ENCODE peak calls at places on chromosomes 11 and 22, in four cellular contexts. One of them, this sample, is unnamed.

GRCh38 chr22:35400335-35400680 is 368 bp downstream of the MCM5 start:
- DNase-seq in K562: peak
- DNase-seq in GM12878: no peak
- DNase-seq in HL-60: no peak
- DNase-seq in this sample: no peak

GRCh38 chr11:131889146-131889577 is 518.7 kb downstream of the NTM start:
- DNase-seq in K562: no peak
- DNase-seq in GM12878: peak
- DNase-seq in HL-60: no peak
- DNase-seq in this sample: no peak

GRCh38 chr11:135027461-135027860 is 615.4 kb upstream of the B3GAT1 start:
- DNase-seq in K562: peak
- DNase-seq in GM12878: no peak
- DNase-seq in HL-60: peak
- DNase-seq in this sample: peak

GRCh38 chr11:12702999-12703453 is 28.8 kb downstream of the TEAD1 start:
- DNase-seq in K562: no peak
- DNase-seq in GM12878: no peak
- DNase-seq in HL-60: no peak
- DNase-seq in this sample: no peak

GRCh38 chr11:92552942-92553341 is 328.3 kb downstream of the FAT3 start:
- DNase-seq in K562: no peak
- DNase-seq in GM12878: no peak
- DNase-seq in HL-60: no peak
- DNase-seq in this sample: no peak

GRCh38 chr22:49995059-49995412 is 17.5 kb downstream of the IL17REL start:
- DNase-seq in K562: no peak
- DNase-seq in GM12878: no peak
- DNase-seq in HL-60: no peak
- DNase-seq in this sample: no peak

GRCh38 chr11:2380807-2381350 is 3.8 kb downstream of the CD81 start:
- DNase-seq in K562: no peak
- DNase-seq in GM12878: peak
- DNase-seq in HL-60: peak
- DNase-seq in this sample: no peak

GRCh38 chr11:67429038-67429668 is 859 bp downstream of the RPS6KB2 start:
- DNase-seq in K562: peak
- DNase-seq in GM12878: no peak
- DNase-seq in HL-60: no peak
- DNase-seq in this sample: no peak

GRCh38 chr11:87445002-87445401 is 407.3 kb downstream of the TMEM135 start:
- DNase-seq in K562: no peak
- DNase-seq in GM12878: no peak
- DNase-seq in HL-60: no peak
- DNase-seq in this sample: no peak

GRCh38 chr11:68122936-68123539 is 1.9 kb upstream of the CHKA start:
- DNase-seq in K562: no peak
- DNase-seq in GM12878: no peak
- DNase-seq in HL-60: no peak
- DNase-seq in this sample: no peak

GRCh38 chr11:65700377-65700776 is 11.7 kb upstream of the KAT5 start:
- DNase-seq in K562: no peak
- DNase-seq in GM12878: no peak
- DNase-seq in HL-60: no peak
- DNase-seq in this sample: no peak

GRCh38 chr22:35705141-35705540 is 12.5 kb upstream of the APOL5 start:
- DNase-seq in K562: no peak
- DNase-seq in GM12878: no peak
- DNase-seq in HL-60: no peak
- DNase-seq in this sample: no peak

GRCh38 chr11:11691296-11692141 is 69.7 kb upstream of the GALNT18 start:
- DNase-seq in K562: no peak
- DNase-seq in GM12878: no peak
- DNase-seq in HL-60: no peak
- DNase-seq in this sample: no peak

GRCh38 chr11:61095022-61095421 is 7.3 kb upstream of the CD5 start:
- DNase-seq in K562: peak
- DNase-seq in GM12878: no peak
- DNase-seq in HL-60: no peak
- DNase-seq in this sample: no peak

GRCh38 chr11:118939948-118940598 is 14.3 kb upstream of the BCL9L start:
- DNase-seq in K562: peak
- DNase-seq in GM12878: no peak
- DNase-seq in HL-60: peak
- DNase-seq in this sample: peak

GRCh38 chr11:65861533-65862183 is 1.4 kb downstream of the MUS81 start:
- DNase-seq in K562: no peak
- DNase-seq in GM12878: no peak
- DNase-seq in HL-60: no peak
- DNase-seq in this sample: no peak

GRCh38 chr11:86588566-86589090 is 83.8 kb downstream of the ME3 start:
- DNase-seq in K562: no peak
- DNase-seq in GM12878: no peak
- DNase-seq in HL-60: no peak
- DNase-seq in this sample: no peak

DNA sequence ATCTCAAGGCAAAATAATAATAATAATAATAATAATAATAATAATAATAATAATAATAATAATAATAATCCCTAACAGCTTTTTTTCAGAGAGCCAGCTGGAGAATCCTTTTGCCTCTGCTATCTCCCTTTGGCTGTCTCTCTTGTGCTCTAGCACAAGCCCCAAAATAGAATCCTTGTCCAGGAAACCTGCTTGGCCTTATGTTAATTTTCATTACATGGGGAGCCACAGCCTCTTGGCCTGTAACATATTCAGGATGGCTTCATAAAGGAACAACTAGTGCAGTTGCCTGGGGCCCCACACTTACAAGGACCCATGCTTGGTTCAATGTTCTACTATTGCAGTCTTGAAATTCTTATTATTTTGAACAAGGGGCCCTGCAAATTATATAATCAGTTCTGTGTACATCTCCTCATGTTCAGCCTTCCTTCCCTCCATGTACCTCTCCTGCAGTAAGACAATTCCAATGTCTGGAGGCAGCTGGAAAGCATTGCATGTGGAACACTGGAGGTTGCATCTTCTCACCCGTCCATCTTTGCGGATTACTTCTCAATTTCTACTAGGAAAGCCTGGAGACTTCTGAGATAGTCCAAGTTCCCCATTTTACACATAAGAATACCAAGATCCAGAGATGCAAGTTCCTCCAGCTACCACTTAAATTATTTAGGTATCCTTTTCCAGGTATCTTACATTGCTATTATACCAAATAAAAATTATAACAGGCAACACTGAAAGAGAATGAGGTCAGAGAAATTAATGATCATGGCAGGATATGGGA is 37.8 kb upstream of the SORL1 start:
- DNase-seq in K562: no peak
- DNase-seq in GM12878: no peak
- DNase-seq in HL-60: peak
- DNase-seq in this sample: no peak
- TF ChIP-seq SPI1 in K562: no peak
- TF ChIP-seq SPI1 in GM12878: no peak
- TF ChIP-seq SPI1 in HL-60: peak
- TF ChIP-seq SPI1 in this sample: no peak

GRCh38 chr11:103525069-103525468 is 415.8 kb downstream of the DYNC2H1 start:
- DNase-seq in K562: no peak
- DNase-seq in GM12878: no peak
- DNase-seq in HL-60: no peak
- DNase-seq in this sample: no peak
- TF ChIP-seq POLR2AphosphoS5 in K562: no peak
- TF ChIP-seq POLR2AphosphoS5 in GM12878: no peak
- TF ChIP-seq POLR2AphosphoS5 in HL-60: no peak
- TF ChIP-seq POLR2AphosphoS5 in this sample: no peak

GRCh38 chr11:13939952-13940610 is 22.4 kb upstream of the SPON1 start:
- DNase-seq in K562: no peak
- DNase-seq in GM12878: no peak
- DNase-seq in HL-60: no peak
- DNase-seq in this sample: no peak
- TF ChIP-seq SPI1 in K562: no peak
- TF ChIP-seq SPI1 in GM12878: no peak
- TF ChIP-seq SPI1 in HL-60: no peak
- TF ChIP-seq SPI1 in this sample: no peak

DNA sequence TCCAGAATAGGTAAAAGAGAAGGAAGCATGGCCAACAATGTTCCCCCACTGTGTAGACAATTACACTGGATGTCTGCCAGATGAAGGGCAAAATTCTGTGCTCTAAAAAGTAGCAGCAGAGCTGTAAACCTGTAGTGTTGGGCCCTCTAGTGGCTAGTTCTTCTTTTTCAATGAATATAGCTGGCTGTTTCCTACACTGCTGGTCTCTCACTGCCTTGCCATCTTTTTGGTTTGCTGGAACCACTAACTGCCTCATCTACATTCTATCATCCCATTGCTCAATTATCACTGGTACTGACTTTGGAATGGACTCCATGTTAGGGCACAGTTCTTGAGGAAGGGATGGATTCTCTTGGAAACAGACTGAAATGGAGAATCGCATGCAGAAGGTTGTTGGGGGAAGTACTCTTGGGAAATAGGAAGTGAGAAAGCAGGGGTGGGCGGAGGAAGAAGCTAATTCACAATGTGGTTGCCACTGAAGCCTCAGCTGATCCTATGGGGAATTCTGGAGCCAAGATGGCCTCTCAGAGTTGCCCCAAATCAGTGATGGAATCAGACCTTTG is 17.9 kb downstream of the KCNE3 start:
- DNase-seq in K562: peak
- DNase-seq in GM12878: peak
- DNase-seq in HL-60: peak
- DNase-seq in this sample: no peak
- TF ChIP-seq POLR2AphosphoS5 in K562: no peak
- TF ChIP-seq POLR2AphosphoS5 in GM12878: no peak
- TF ChIP-seq POLR2AphosphoS5 in HL-60: no peak
- TF ChIP-seq POLR2AphosphoS5 in this sample: no peak

GRCh38 chr11:296976-297665 is 2.2 kb downstream of the IFITM5 start:
- DNase-seq in K562: no peak
- DNase-seq in GM12878: no peak
- DNase-seq in HL-60: no peak
- DNase-seq in this sample: no peak

GRCh38 chr11:296206-296975 is 2.9 kb downstream of the IFITM5 start:
- DNase-seq in K562: no peak
- DNase-seq in GM12878: no peak
- DNase-seq in HL-60: no peak
- DNase-seq in this sample: no peak

GRCh38 chr11:298406-299065 is 790 bp downstream of the IFITM5 start:
- DNase-seq in K562: no peak
- DNase-seq in GM12878: no peak
- DNase-seq in HL-60: no peak
- DNase-seq in this sample: no peak

GRCh38 chr11:299081-299891 is at the start of gene IFITM5:
- DNase-seq in K562: no peak
- DNase-seq in GM12878: no peak
- DNase-seq in HL-60: no peak
- DNase-seq in this sample: no peak

GRCh38 chr11:297666-298405 is 1.5 kb downstream of the IFITM5 start:
- DNase-seq in K562: peak
- DNase-seq in GM12878: no peak
- DNase-seq in HL-60: no peak
- DNase-seq in this sample: no peak
- TF ChIP-seq SPI1 in K562: no peak
- TF ChIP-seq SPI1 in GM12878: no peak
- TF ChIP-seq SPI1 in HL-60: no peak
- TF ChIP-seq SPI1 in this sample: no peak

GRCh38 chr11:70583781-70584218 is 185.5 kb downstream of the CTTN start:
- DNase-seq in K562: no peak
- DNase-seq in GM12878: no peak
- DNase-seq in HL-60: no peak
- DNase-seq in this sample: no peak
- TF ChIP-seq POLR2AphosphoS5 in K562: no peak
- TF ChIP-seq POLR2AphosphoS5 in GM12878: no peak
- TF ChIP-seq POLR2AphosphoS5 in HL-60: no peak
- TF ChIP-seq POLR2AphosphoS5 in this sample: no peak

DNA sequence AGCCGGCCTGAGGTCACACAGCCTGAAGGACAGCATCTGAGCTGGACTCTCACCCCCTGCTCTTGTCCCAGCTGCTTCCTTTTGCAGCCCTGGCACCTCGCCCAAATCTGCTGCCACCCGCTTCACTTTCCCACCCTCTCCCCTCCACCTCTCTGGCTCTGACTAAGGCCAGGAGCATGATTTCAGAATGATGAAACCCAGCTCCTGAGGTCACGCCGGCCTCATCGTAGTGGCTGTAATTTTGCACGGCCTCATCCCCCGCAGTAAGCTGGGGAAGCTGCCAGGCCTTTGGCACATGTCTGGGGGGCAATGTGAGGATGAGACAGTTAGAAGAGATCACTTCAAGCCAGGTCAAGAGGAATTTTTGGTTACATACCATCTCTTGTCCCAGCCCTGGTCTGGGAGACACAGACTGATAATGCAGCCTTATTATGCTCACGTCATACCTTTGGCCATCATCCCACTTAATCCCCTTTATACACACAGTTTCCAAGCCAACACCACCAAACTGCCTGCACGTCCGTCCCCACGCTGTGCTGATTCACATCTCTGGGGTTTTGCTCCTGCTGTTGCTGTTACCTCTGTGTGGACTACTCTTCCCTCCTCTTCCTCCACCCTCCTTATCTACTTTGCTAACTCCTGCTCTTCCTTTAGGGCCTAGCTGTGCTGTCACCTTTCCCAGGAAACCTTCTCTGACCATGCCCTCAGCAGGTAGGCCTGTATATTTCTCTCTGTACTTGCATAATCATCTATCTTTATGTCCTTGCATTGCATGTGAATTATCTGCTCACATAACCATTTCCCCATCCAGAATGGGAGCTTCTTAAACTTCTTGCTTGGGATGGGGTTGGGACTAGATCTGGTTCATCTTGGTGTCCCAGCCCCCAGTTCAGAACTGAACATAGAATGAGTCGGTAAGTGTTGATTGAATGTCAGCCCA is 58.0 kb downstream of the CHRDL2 start:
- DNase-seq in K562: peak
- DNase-seq in GM12878: no peak
- DNase-seq in HL-60: peak
- DNase-seq in this sample: no peak
- TF ChIP-seq SPI1 in K562: no peak
- TF ChIP-seq SPI1 in GM12878: no peak
- TF ChIP-seq SPI1 in HL-60: no peak
- TF ChIP-seq SPI1 in this sample: no peak